ENCODE peak calls at places on chromosome 13, in five cellular contexts. G is GM23338, M is adrenal gland, N is GM23248, R is HCT116. D is an unnamed sample. For H3K4me1, the result is how much of the 10 kb centered on the place peaks cover.

GRCh38 chr13:50672025-50672424 is 171.5 kb downstream of the DLEU7 start:
- DNase-seq in G (no peak), M (peak), N (peak), R (no peak), D (no peak)

GRCh38 chr13:77740931-77741586 is 43.6 kb downstream of the SLAIN1 start:
- DNase-seq in G (no peak), M (no peak), N (no peak), R (no peak), D (no peak)

GRCh38 chr13:50291611-50292010 is 276.4 kb downstream of the KCNRG start:
- DNase-seq in G (no peak), M (no peak), N (peak), R (no peak), D (no peak)

GRCh38 chr13:23621316-23621645 is 51.1 kb downstream of the TNFRSF19 start:
- DNase-seq in G (no peak), M (peak), N (peak), R (no peak), D (peak)

GRCh38 chr13:103510007-103510406 is 443.8 kb upstream of the SLC10A2 start:
- DNase-seq in G (peak), M (no peak), N (no peak), R (no peak), D (no peak)

GRCh38 chr13:41019027-41019487 is at the start of gene ELF1:
- DNase-seq in G (peak), M (peak), N (peak), R (peak), D (peak)

GRCh38 chr13:32272021-32272695 is 43.0 kb downstream of the ZAR1L start:
- DNase-seq in G (no peak), M (no peak), N (peak), R (no peak), D (no peak)

GRCh38 chr13:73090116-73090811 is 31.5 kb downstream of the KLF5 start:
- DNase-seq in G (peak), M (no peak), N (peak), R (peak), D (peak)

GRCh38 chr13:87754097-87754496 is 82.9 kb downstream of the SLITRK5 start:
- DNase-seq in G (no peak), M (no peak), N (no peak), R (no peak), D (peak)

GRCh38 chr13:30045916-30046704 is 195.7 kb upstream of the UBL3 start:
- DNase-seq in G (no peak), M (no peak), N (peak), R (no peak), D (no peak)

GRCh38 chr13:29817604-29818378 is 32.6 kb downstream of the UBL3 start:
- DNase-seq in G (no peak), M (no peak), N (peak), R (no peak), D (no peak)

GRCh38 chr13:50635504-50635903 is 208.0 kb downstream of the DLEU7 start:
- DNase-seq in G (no peak), M (peak), N (peak), R (no peak), D (no peak)

GRCh38 chr13:32734511-32734910 is 148.3 kb downstream of the PDS5B start:
- DNase-seq in G (no peak), M (no peak), N (peak), R (no peak), D (peak)

GRCh38 chr13:95603887-95604533 is 40.5 kb downstream of the DZIP1 start:
- DNase-seq in G (no peak), M (peak), N (peak), R (no peak), D (no peak)

GRCh38 chr13:78611040-78611439 is 7.7 kb upstream of the POU4F1 start:
- DNase-seq in G (no peak), M (no peak), N (no peak), R (no peak), D (peak)

GRCh38 chr13:24306632-24307031 is 2.7 kb upstream of the C1QTNF9 start:
- DNase-seq in G (no peak), M (no peak), N (peak), R (no peak), D (no peak)

GRCh38 chr13:38409771-38410170 is 60.1 kb downstream of the UFM1 start:
- DNase-seq in G (no peak), M (no peak), N (no peak), R (no peak), D (no peak)

GRCh38 chr13:20832861-20833260 is 59.1 kb upstream of the EEF1AKMT1 start:
- DNase-seq in G (no peak), M (no peak), N (no peak), R (no peak), D (no peak)

GRCh38 chr13:50910483-50910805 is 853 bp downstream of the RNASEH2B start:
- DNase-seq in G (peak), M (no peak), N (peak), R (peak), D (peak)

GRCh38 chr13:38883783-38884182 is 106.8 kb downstream of the STOML3 start:
- DNase-seq in G (peak), M (no peak), N (peak), R (no peak), D (no peak)

GRCh38 chr13:39035204-39035603 is 2.7 kb downstream of the PROSER1 start:
- DNase-seq in G (peak), M (no peak), N (no peak), R (no peak), D (no peak)

GRCh38 chr13:30685320-30685859 is 50.0 kb upstream of the ALOX5AP start:
- DNase-seq in G (no peak), M (no peak), N (peak), R (no peak), D (peak)

GRCh38 chr13:24511019-24511823 is 1.4 kb downstream of the PARP4 start:
- DNase-seq in G (peak), M (peak), N (peak), R (peak), D (peak)

GRCh38 chr13:76533251-76533650 is 353.0 kb downstream of the KCTD12 start:
- DNase-seq in G (no peak), M (no peak), N (peak), R (no peak), D (no peak)

GRCh38 chr13:72932250-72932649 is 126.6 kb upstream of the KLF5 start:
- DNase-seq in G (no peak), M (no peak), N (no peak), R (no peak), D (no peak)

GRCh38 chr13:29849071-29849541 is 1.3 kb downstream of the UBL3 start:
- DNase-seq in G (peak), M (peak), N (peak), R (no peak), D (peak)

GRCh38 chr13:94139393-94139995 is 340.0 kb downstream of the DCT start:
- DNase-seq in G (no peak), M (no peak), N (no peak), R (no peak), D (no peak)

GRCh38 chr13:71865858-71866172 is 1.2 kb downstream of the DACH1 start:
- DNase-seq in G (peak), M (peak), N (no peak), R (no peak), D (no peak)

DNA sequence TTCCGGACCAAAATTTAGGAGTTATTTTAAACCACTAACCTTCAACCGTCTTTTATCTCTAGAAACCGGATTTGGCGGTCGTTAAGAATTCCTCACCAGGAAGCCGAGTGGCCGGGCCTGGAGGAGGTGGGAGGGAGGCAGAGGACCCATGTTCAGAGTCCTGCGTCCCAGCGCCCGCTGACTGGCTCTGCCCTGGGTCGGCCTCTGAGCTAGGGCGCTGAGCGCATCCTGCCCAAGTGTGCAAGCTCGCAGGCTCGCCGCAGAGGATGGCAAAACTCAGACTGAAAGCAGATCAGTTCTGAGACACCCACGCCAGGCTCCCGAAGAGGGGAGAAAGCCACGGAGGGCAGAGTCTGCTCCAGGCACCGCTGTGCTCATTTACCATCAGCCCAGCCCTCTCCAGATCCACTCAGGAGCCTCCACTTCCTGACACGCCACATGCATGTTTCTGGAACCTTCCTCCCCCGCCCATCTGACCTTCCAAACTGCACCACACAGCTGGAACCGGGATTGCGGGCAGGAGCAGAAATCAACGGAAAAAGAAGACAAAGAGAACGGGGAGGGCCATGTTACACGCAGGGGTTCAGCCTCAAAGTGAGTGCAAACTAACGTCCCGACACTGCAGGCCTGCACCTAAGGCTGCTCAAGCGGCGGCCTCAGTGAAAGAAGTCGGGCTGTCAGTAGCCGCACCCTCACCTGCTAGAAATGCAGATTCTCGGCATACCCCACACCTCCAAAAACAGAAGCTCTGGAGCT is 8.2 kb downstream of the COL4A1 start:
- DNase-seq in G (peak), M (no peak), N (no peak), R (no peak), D (no peak)
- H3K4me1 ChIP-seq in G (under half), M (under half), N (under half), R (under half), D (under half)

GRCh38 chr13:98098511-98098910 is 44.4 kb upstream of the FARP1 start:
- DNase-seq in G (no peak), M (no peak), N (peak), R (no peak), D (no peak)
- H3K4me1 ChIP-seq in G (under half), M (under half), N (under half), R (under half), D (under half)

GRCh38 chr13:98525452-98525851 is 51.5 kb downstream of the STK24 start:
- DNase-seq in G (no peak), M (no peak), N (no peak), R (no peak), D (no peak)

GRCh38 chr13:98524793-98525192 is 52.1 kb downstream of the STK24 start:
- DNase-seq in G (no peak), M (no peak), N (no peak), R (no peak), D (no peak)

GRCh38 chr13:98523455-98524102 is 53.3 kb downstream of the STK24 start:
- DNase-seq in G (no peak), M (no peak), N (no peak), R (no peak), D (no peak)

GRCh38 chr13:98525852-98526512 is 50.9 kb downstream of the STK24 start:
- DNase-seq in G (no peak), M (peak), N (no peak), R (no peak), D (no peak)

GRCh38 chr13:98524391-98524790 is 52.5 kb downstream of the STK24 start:
- DNase-seq in G (no peak), M (no peak), N (no peak), R (no peak), D (no peak)
- H3K4me1 ChIP-seq in G (half or more), M (under half), N (under half), R (under half), D (under half)

DNA sequence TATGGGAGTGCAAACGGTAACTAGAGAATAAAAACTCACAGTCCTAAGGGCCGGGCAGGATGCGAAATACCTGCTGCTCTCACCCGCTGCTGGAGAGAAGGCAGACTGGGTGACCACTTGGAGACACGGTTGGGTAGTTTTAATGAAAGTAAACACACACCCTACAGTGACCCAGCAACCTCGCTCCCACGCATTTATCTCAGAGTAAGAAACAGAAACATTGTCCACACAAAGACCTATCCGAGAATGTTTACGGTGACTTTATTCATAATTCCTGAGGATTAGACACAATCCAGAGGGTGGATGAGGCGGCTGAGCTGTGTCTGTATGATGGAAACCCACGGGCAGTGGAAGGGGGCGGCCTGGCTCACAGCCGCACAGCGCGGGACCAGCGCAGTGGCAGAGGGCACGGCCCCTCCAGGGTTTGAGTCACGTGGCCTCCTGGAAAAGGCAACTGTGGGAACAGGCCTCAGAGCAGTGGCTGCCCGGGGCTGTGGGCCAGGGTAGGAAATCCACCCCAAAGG is 73.5 kb upstream of the C13orf46 start:
- DNase-seq in G (no peak), M (no peak), N (no peak), R (no peak), D (peak)
- H3K4me1 ChIP-seq in G (under half), M (under half), N (under half), R (under half), D (under half)

DNA sequence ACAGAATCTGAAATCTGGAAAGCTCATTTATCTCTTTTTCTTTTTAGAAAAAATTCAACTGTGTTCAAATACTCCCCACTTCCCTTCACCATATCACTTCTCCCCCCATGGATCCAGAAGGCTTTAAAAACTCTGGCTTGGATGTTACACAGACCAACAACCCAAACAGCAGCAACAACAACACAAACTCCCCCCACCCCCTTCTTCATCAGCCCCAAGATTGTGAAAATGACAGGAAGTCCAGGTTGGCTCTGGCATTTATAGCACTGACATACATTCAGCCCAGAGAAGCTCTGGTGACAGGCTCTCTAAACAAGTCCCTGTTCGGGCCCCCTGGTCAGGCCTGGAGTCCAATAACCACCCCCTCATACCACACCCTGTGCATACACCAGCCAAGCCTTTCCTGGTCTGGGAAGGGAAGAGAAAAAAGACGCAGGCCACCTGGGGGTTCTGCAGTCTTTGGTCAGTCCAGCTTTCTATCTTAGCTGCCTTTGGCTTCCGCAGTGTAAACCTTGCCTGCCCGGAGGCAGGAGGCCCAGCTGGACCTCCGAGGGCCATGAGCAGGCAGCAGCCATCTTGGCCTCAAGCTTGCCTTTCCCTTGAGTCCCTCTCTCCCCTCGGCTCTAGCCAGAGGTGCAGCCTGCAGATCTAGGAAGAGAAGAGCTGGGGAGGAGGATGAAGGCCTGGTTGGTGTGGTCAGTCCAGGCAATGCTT is 6.8 kb downstream of the CDX2 start:
- DNase-seq in G (peak), M (no peak), N (no peak), R (no peak), D (no peak)
- H3K4me1 ChIP-seq in G (half or more), M (under half), N (under half), R (under half), D (under half)

GRCh38 chr13:46184277-46184699 is 2.3 kb upstream of the LCP1 start:
- DNase-seq in G (peak), M (no peak), N (peak), R (peak), D (peak)

GRCh38 chr13:46180393-46180792 is 1.6 kb downstream of the LCP1 start:
- DNase-seq in G (no peak), M (no peak), N (no peak), R (no peak), D (no peak)

GRCh38 chr13:46183018-46183940 is 1.3 kb upstream of the LCP1 start:
- DNase-seq in G (no peak), M (no peak), N (no peak), R (no peak), D (no peak)

GRCh38 chr13:46181799-46182490 is at the start of gene LCP1:
- DNase-seq in G (peak), M (no peak), N (no peak), R (no peak), D (no peak)

DNA sequence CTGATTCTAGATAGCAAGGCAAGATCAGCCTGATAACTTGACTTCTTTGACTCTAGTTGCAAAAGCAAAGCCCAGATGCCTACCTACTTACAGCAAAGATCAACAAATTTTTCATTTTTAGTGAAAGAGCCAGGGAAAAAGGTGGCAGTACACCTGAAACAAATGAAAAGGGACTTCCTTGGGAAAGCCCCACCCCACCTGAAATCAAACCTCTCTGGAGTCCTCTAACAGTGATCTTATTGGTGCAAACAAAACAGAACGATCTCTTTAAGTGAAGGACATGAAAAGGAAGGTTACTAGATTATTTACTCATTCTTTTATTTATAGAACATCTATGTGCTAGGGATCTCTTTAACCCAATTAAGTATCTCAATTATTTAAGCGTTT is 507 bp upstream of the LCP1 start:
- DNase-seq in G (no peak), M (no peak), N (no peak), R (no peak), D (no peak)
- H3K4me1 ChIP-seq in G (under half), M (under half), N (under half), R (under half), D (under half)